ENCODE peak calls at places on chromosomes 13 and 19, in five cellular contexts. One of them, this sample, is unnamed.

GRCh38 chr13:23949736-23950135 is 52.4 kb upstream of the C1QTNF9B start:
- DNase-seq in cardiac fibroblast: no peak
- DNase-seq in choroid plexus epithelial cell: no peak
- DNase-seq in GM23338: no peak
- DNase-seq in HFF-Myc: no peak
- DNase-seq in this sample: no peak

GRCh38 chr13:30477346-30478235 is 11.9 kb upstream of the HMGB1 start:
- DNase-seq in cardiac fibroblast: no peak
- DNase-seq in choroid plexus epithelial cell: no peak
- DNase-seq in GM23338: peak; percentile 79
- DNase-seq in HFF-Myc: no peak
- DNase-seq in this sample: no peak

GRCh38 chr13:44692173-44692713 is 116.1 kb upstream of the TSC22D1 start:
- DNase-seq in cardiac fibroblast: peak; percentile 19
- DNase-seq in choroid plexus epithelial cell: peak; percentile 48
- DNase-seq in GM23338: peak; percentile 27
- DNase-seq in HFF-Myc: no peak
- DNase-seq in this sample: no peak

GRCh38 chr13:104900186-104900817 is 1635.2 kb downstream of the EFNB2 start:
- DNase-seq in cardiac fibroblast: no peak
- DNase-seq in choroid plexus epithelial cell: peak; percentile 21
- DNase-seq in GM23338: no peak
- DNase-seq in HFF-Myc: no peak
- DNase-seq in this sample: no peak

GRCh38 chr13:49645451-49645850 is 17.1 kb downstream of the ARL11 start:
- DNase-seq in cardiac fibroblast: no peak
- DNase-seq in choroid plexus epithelial cell: no peak
- DNase-seq in GM23338: no peak
- DNase-seq in HFF-Myc: no peak
- DNase-seq in this sample: no peak

GRCh38 chr13:113874177-113874576 is 10.3 kb upstream of the GAS6 start:
- DNase-seq in cardiac fibroblast: no peak
- DNase-seq in choroid plexus epithelial cell: no peak
- DNase-seq in GM23338: no peak
- DNase-seq in HFF-Myc: no peak
- DNase-seq in this sample: no peak

GRCh38 chr19:38061294-38061693 is 154.3 kb downstream of the SIPA1L3 start:
- DNase-seq in cardiac fibroblast: peak; percentile 57
- DNase-seq in choroid plexus epithelial cell: peak; percentile 80
- DNase-seq in GM23338: no peak
- DNase-seq in HFF-Myc: peak; percentile 79
- DNase-seq in this sample: peak; percentile 90

GRCh38 chr13:110683203-110683883 is 22.6 kb downstream of the CARS2 start:
- DNase-seq in cardiac fibroblast: peak; percentile 25
- DNase-seq in choroid plexus epithelial cell: peak; percentile 65
- DNase-seq in GM23338: peak; percentile 45
- DNase-seq in HFF-Myc: no peak
- DNase-seq in this sample: peak; percentile 32

GRCh38 chr13:77529501-77529840 is 6.0 kb upstream of the SCEL start:
- DNase-seq in cardiac fibroblast: no peak
- DNase-seq in choroid plexus epithelial cell: no peak
- DNase-seq in GM23338: no peak
- DNase-seq in HFF-Myc: no peak
- DNase-seq in this sample: no peak

GRCh38 chr13:97434417-97435296 is 688 bp downstream of the RAP2A start:
- DNase-seq in cardiac fibroblast: peak; percentile 32
- DNase-seq in choroid plexus epithelial cell: peak; percentile 41
- DNase-seq in GM23338: peak; percentile 28
- DNase-seq in HFF-Myc: no peak
- DNase-seq in this sample: no peak

GRCh38 chr13:27965740-27966640 is 3.1 kb downstream of the CDX2 start:
- DNase-seq in cardiac fibroblast: no peak
- DNase-seq in choroid plexus epithelial cell: no peak
- DNase-seq in GM23338: peak; percentile 93
- DNase-seq in HFF-Myc: no peak
- DNase-seq in this sample: no peak

GRCh38 chr19:46634045-46634655 is 1.9 kb downstream of the GNG8 start:
- DNase-seq in cardiac fibroblast: peak; percentile 86
- DNase-seq in choroid plexus epithelial cell: peak; percentile 84
- DNase-seq in GM23338: peak; percentile 96
- DNase-seq in HFF-Myc: peak; percentile 52
- DNase-seq in this sample: peak; percentile 88

GRCh38 chr13:50127726-50128291 is 112.6 kb downstream of the KCNRG start:
- DNase-seq in cardiac fibroblast: no peak
- DNase-seq in choroid plexus epithelial cell: peak; percentile 19
- DNase-seq in GM23338: peak; percentile 77
- DNase-seq in HFF-Myc: no peak
- DNase-seq in this sample: no peak

GRCh38 chr13:21637296-21637695 is 33.3 kb upstream of the MICU2 start:
- DNase-seq in cardiac fibroblast: peak; percentile 13
- DNase-seq in choroid plexus epithelial cell: peak; percentile 49
- DNase-seq in GM23338: peak; percentile 10
- DNase-seq in HFF-Myc: no peak
- DNase-seq in this sample: no peak

GRCh38 chr13:36129539-36129938 is 1.6 kb downstream of the DCLK1 start:
- DNase-seq in cardiac fibroblast: no peak
- DNase-seq in choroid plexus epithelial cell: no peak
- DNase-seq in GM23338: no peak
- DNase-seq in HFF-Myc: no peak
- DNase-seq in this sample: no peak

GRCh38 chr13:99067160-99067985 is 89.5 kb upstream of the DOCK9 start:
- DNase-seq in cardiac fibroblast: peak; percentile 25
- DNase-seq in choroid plexus epithelial cell: peak; percentile 78
- DNase-seq in GM23338: no peak
- DNase-seq in HFF-Myc: peak; percentile 21
- DNase-seq in this sample: peak; percentile 89

GRCh38 chr13:51000058-51000457 is 90.5 kb downstream of the RNASEH2B start:
- DNase-seq in cardiac fibroblast: no peak
- DNase-seq in choroid plexus epithelial cell: no peak
- DNase-seq in GM23338: no peak
- DNase-seq in HFF-Myc: no peak
- DNase-seq in this sample: no peak

GRCh38 chr19:1237027-1237659 is 662 bp downstream of the CBARP start:
- DNase-seq in cardiac fibroblast: no peak
- DNase-seq in choroid plexus epithelial cell: no peak
- DNase-seq in GM23338: no peak
- DNase-seq in HFF-Myc: no peak
- DNase-seq in this sample: no peak

GRCh38 chr19:1239420-1239795 is 1.6 kb upstream of the CBARP start:
- DNase-seq in cardiac fibroblast: no peak
- DNase-seq in choroid plexus epithelial cell: no peak
- DNase-seq in GM23338: no peak
- DNase-seq in HFF-Myc: no peak
- DNase-seq in this sample: no peak

GRCh38 chr19:1237754-1238372 is at the start of gene CBARP:
- DNase-seq in cardiac fibroblast: peak; percentile 56
- DNase-seq in choroid plexus epithelial cell: peak; percentile 24
- DNase-seq in GM23338: no peak
- DNase-seq in HFF-Myc: no peak
- DNase-seq in this sample: no peak

GRCh38 chr19:1239796-1240737 is 1.5 kb upstream of the ATP5F1D start:
- DNase-seq in cardiac fibroblast: peak; percentile 95
- DNase-seq in choroid plexus epithelial cell: peak; percentile 93
- DNase-seq in GM23338: peak; percentile 94
- DNase-seq in HFF-Myc: no peak
- DNase-seq in this sample: peak; percentile 82

GRCh38 chr19:1238373-1239303 is 833 bp upstream of the CBARP start:
- DNase-seq in cardiac fibroblast: no peak
- DNase-seq in choroid plexus epithelial cell: no peak
- DNase-seq in GM23338: no peak
- DNase-seq in HFF-Myc: no peak
- DNase-seq in this sample: no peak
- H3K4me3 ChIP-seq in cardiac fibroblast: peak overlapping the region; percentile 29
- H3K4me3 ChIP-seq in choroid plexus epithelial cell: peak overlapping the region; percentile 70
- H3K4me3 ChIP-seq in GM23338: peak overlapping the region; percentile 57
- H3K4me3 ChIP-seq in HFF-Myc: peak overlapping the region; percentile 32
- H3K4me3 ChIP-seq in this sample: peak overlapping the region; percentile 43

GRCh38 chr19:1221904-1222255 is 15.9 kb downstream of the CBARP start:
- DNase-seq in cardiac fibroblast: no peak
- DNase-seq in choroid plexus epithelial cell: no peak
- DNase-seq in GM23338: no peak
- DNase-seq in HFF-Myc: no peak
- DNase-seq in this sample: no peak

GRCh38 chr19:1222394-1222793 is 15.4 kb downstream of the CBARP start:
- DNase-seq in cardiac fibroblast: no peak
- DNase-seq in choroid plexus epithelial cell: no peak
- DNase-seq in GM23338: no peak
- DNase-seq in HFF-Myc: no peak
- DNase-seq in this sample: no peak

GRCh38 chr19:1220452-1221037 is 15.0 kb downstream of the STK11 start:
- DNase-seq in cardiac fibroblast: no peak
- DNase-seq in choroid plexus epithelial cell: no peak
- DNase-seq in GM23338: no peak
- DNase-seq in HFF-Myc: no peak
- DNase-seq in this sample: no peak

GRCh38 chr19:1219786-1220451 is 14.3 kb downstream of the STK11 start:
- DNase-seq in cardiac fibroblast: no peak
- DNase-seq in choroid plexus epithelial cell: no peak
- DNase-seq in GM23338: no peak
- DNase-seq in HFF-Myc: no peak
- DNase-seq in this sample: no peak

GRCh38 chr19:1221141-1221903 is 15.7 kb downstream of the STK11 start:
- DNase-seq in cardiac fibroblast: peak; percentile 68
- DNase-seq in choroid plexus epithelial cell: peak; percentile 62
- DNase-seq in GM23338: no peak
- DNase-seq in HFF-Myc: no peak
- DNase-seq in this sample: peak; percentile 40
- TF ChIP-seq CTCF in cardiac fibroblast: peak; percentile 78
- TF ChIP-seq CTCF in choroid plexus epithelial cell: peak; percentile 70
- TF ChIP-seq CTCF in GM23338: peak; percentile 76
- TF ChIP-seq CTCF in HFF-Myc: peak; percentile 59
- TF ChIP-seq CTCF in this sample: peak; percentile 46

GRCh38 chr13:103283451-103283820 is 217.2 kb upstream of the SLC10A2 start:
- DNase-seq in cardiac fibroblast: no peak
- DNase-seq in choroid plexus epithelial cell: no peak
- DNase-seq in GM23338: no peak
- DNase-seq in HFF-Myc: no peak
- DNase-seq in this sample: no peak
- H3K4me3 ChIP-seq in cardiac fibroblast: no peak overlapping the region
- H3K4me3 ChIP-seq in choroid plexus epithelial cell: no peak overlapping the region
- H3K4me3 ChIP-seq in GM23338: no peak overlapping the region
- H3K4me3 ChIP-seq in HFF-Myc: no peak overlapping the region
- H3K4me3 ChIP-seq in this sample: no peak overlapping the region

DNA sequence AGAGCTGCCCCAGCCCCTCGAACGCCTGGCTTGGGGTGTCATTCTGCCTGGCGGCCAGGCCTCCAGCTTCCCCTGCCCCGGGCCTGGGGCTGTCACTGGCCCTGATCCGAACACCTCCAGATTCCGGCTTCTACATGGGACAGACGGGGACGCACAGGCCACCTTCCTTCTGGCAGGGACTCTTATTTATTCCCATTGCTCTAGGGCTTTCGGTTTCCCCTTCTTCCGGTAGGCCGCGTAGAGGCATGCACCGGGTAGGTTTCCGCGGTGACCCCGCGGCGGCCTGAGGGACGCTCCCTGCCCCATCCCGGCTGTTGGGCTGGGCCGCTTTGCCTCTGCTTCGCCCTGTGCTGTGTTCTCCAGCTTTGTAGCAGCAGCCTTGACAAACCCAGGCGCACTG is 28.2 kb downstream of the CERS1 start:
- DNase-seq in cardiac fibroblast: no peak
- DNase-seq in choroid plexus epithelial cell: no peak
- DNase-seq in GM23338: no peak
- DNase-seq in HFF-Myc: no peak
- DNase-seq in this sample: no peak
- TF ChIP-seq CTCF in cardiac fibroblast: no peak
- TF ChIP-seq CTCF in choroid plexus epithelial cell: no peak
- TF ChIP-seq CTCF in GM23338: no peak
- TF ChIP-seq CTCF in HFF-Myc: no peak
- TF ChIP-seq CTCF in this sample: no peak

GRCh38 chr19:2888739-2889224 is 11.9 kb upstream of the ZNF57 start:
- DNase-seq in cardiac fibroblast: no peak
- DNase-seq in choroid plexus epithelial cell: no peak
- DNase-seq in GM23338: peak; percentile 64
- DNase-seq in HFF-Myc: no peak
- DNase-seq in this sample: peak; percentile 13
- H3K4me3 ChIP-seq in cardiac fibroblast: no peak overlapping the region
- H3K4me3 ChIP-seq in choroid plexus epithelial cell: peak overlapping the region; percentile 30
- H3K4me3 ChIP-seq in GM23338: no peak overlapping the region
- H3K4me3 ChIP-seq in HFF-Myc: no peak overlapping the region
- H3K4me3 ChIP-seq in this sample: peak overlapping the region; percentile 55

This sample was measured in AG10803.